ENCODE peak calls at places on chromosome 12, in five cellular contexts. One of them, this sample, is unnamed.

GRCh38 chr12:51812871-51813270 is 35.6 kb downstream of the FIGNL2 start:
- DNase-seq in right cardiac atrium: no peak
- DNase-seq in globus pallidus: no peak
- DNase-seq in activated CD4-positive, alpha-beta T cell treated with anti-CD3 and anti-CD28 coated beads, Interleukin-2, amount 50 U/mL, for 1 hour: no peak
- DNase-seq in CD8-positive, alpha-beta T cell: peak
- DNase-seq in this sample: no peak

GRCh38 chr12:109902866-109903265 is 2.8 kb downstream of the TCHP start:
- DNase-seq in right cardiac atrium: no peak
- DNase-seq in globus pallidus: no peak
- DNase-seq in activated CD4-positive, alpha-beta T cell treated with anti-CD3 and anti-CD28 coated beads, Interleukin-2, amount 50 U/mL, for 1 hour: no peak
- DNase-seq in CD8-positive, alpha-beta T cell: no peak
- DNase-seq in this sample: no peak

GRCh38 chr12:88185988-88186387 is 43.9 kb downstream of the TMTC3 start:
- DNase-seq in right cardiac atrium: no peak
- DNase-seq in globus pallidus: no peak
- DNase-seq in activated CD4-positive, alpha-beta T cell treated with anti-CD3 and anti-CD28 coated beads, Interleukin-2, amount 50 U/mL, for 1 hour: no peak
- DNase-seq in CD8-positive, alpha-beta T cell: no peak
- DNase-seq in this sample: no peak

GRCh38 chr12:6956332-6956727 is 5.2 kb downstream of the PTPN6 start:
- DNase-seq in right cardiac atrium: peak
- DNase-seq in globus pallidus: no peak
- DNase-seq in activated CD4-positive, alpha-beta T cell treated with anti-CD3 and anti-CD28 coated beads, Interleukin-2, amount 50 U/mL, for 1 hour: no peak
- DNase-seq in CD8-positive, alpha-beta T cell: peak
- DNase-seq in this sample: no peak

GRCh38 chr12:119942386-119942785 is 46.6 kb upstream of the BICDL1 start:
- DNase-seq in right cardiac atrium: no peak
- DNase-seq in globus pallidus: no peak
- DNase-seq in activated CD4-positive, alpha-beta T cell treated with anti-CD3 and anti-CD28 coated beads, Interleukin-2, amount 50 U/mL, for 1 hour: no peak
- DNase-seq in CD8-positive, alpha-beta T cell: no peak
- DNase-seq in this sample: no peak

GRCh38 chr12:49965836-49966235 is 4.2 kb downstream of the AQP5 start:
- DNase-seq in right cardiac atrium: no peak
- DNase-seq in globus pallidus: no peak
- DNase-seq in activated CD4-positive, alpha-beta T cell treated with anti-CD3 and anti-CD28 coated beads, Interleukin-2, amount 50 U/mL, for 1 hour: no peak
- DNase-seq in CD8-positive, alpha-beta T cell: no peak
- DNase-seq in this sample: no peak

GRCh38 chr12:112121780-112122565 is 3.4 kb upstream of the TRAFD1 start:
- DNase-seq in right cardiac atrium: peak
- DNase-seq in globus pallidus: peak
- DNase-seq in activated CD4-positive, alpha-beta T cell treated with anti-CD3 and anti-CD28 coated beads, Interleukin-2, amount 50 U/mL, for 1 hour: no peak
- DNase-seq in CD8-positive, alpha-beta T cell: no peak
- DNase-seq in this sample: peak

GRCh38 chr12:49331360-49332222 is 5.4 kb downstream of the C1QL4 start:
- DNase-seq in right cardiac atrium: peak
- DNase-seq in globus pallidus: peak
- DNase-seq in activated CD4-positive, alpha-beta T cell treated with anti-CD3 and anti-CD28 coated beads, Interleukin-2, amount 50 U/mL, for 1 hour: no peak
- DNase-seq in CD8-positive, alpha-beta T cell: no peak
- DNase-seq in this sample: peak

GRCh38 chr12:48977290-48978281 is 536 bp upstream of the WNT1 start:
- DNase-seq in right cardiac atrium: peak
- DNase-seq in globus pallidus: no peak
- DNase-seq in activated CD4-positive, alpha-beta T cell treated with anti-CD3 and anti-CD28 coated beads, Interleukin-2, amount 50 U/mL, for 1 hour: peak
- DNase-seq in CD8-positive, alpha-beta T cell: peak
- DNase-seq in this sample: peak

GRCh38 chr12:48691826-48692473 is 9.9 kb upstream of the KANSL2 start:
- DNase-seq in right cardiac atrium: no peak
- DNase-seq in globus pallidus: no peak
- DNase-seq in activated CD4-positive, alpha-beta T cell treated with anti-CD3 and anti-CD28 coated beads, Interleukin-2, amount 50 U/mL, for 1 hour: no peak
- DNase-seq in CD8-positive, alpha-beta T cell: no peak
- DNase-seq in this sample: no peak

GRCh38 chr12:27575780-27576154 is 51.8 kb downstream of the PPFIBP1 start:
- DNase-seq in right cardiac atrium: no peak
- DNase-seq in globus pallidus: no peak
- DNase-seq in activated CD4-positive, alpha-beta T cell treated with anti-CD3 and anti-CD28 coated beads, Interleukin-2, amount 50 U/mL, for 1 hour: no peak
- DNase-seq in CD8-positive, alpha-beta T cell: no peak
- DNase-seq in this sample: no peak

GRCh38 chr12:47808574-47809380 is 10.9 kb downstream of the HDAC7 start:
- DNase-seq in right cardiac atrium: peak
- DNase-seq in globus pallidus: no peak
- DNase-seq in activated CD4-positive, alpha-beta T cell treated with anti-CD3 and anti-CD28 coated beads, Interleukin-2, amount 50 U/mL, for 1 hour: peak
- DNase-seq in CD8-positive, alpha-beta T cell: peak
- DNase-seq in this sample: no peak

GRCh38 chr12:88501976-88502938 is 78.0 kb downstream of the KITLG start:
- DNase-seq in right cardiac atrium: no peak
- DNase-seq in globus pallidus: no peak
- DNase-seq in activated CD4-positive, alpha-beta T cell treated with anti-CD3 and anti-CD28 coated beads, Interleukin-2, amount 50 U/mL, for 1 hour: no peak
- DNase-seq in CD8-positive, alpha-beta T cell: no peak
- DNase-seq in this sample: no peak

GRCh38 chr12:24349051-24349780 is 399.7 kb upstream of the SOX5 start:
- DNase-seq in right cardiac atrium: no peak
- DNase-seq in globus pallidus: no peak
- DNase-seq in activated CD4-positive, alpha-beta T cell treated with anti-CD3 and anti-CD28 coated beads, Interleukin-2, amount 50 U/mL, for 1 hour: no peak
- DNase-seq in CD8-positive, alpha-beta T cell: no peak
- DNase-seq in this sample: no peak

GRCh38 chr12:51009038-51009437 is 17.1 kb downstream of the SLC11A2 start:
- DNase-seq in right cardiac atrium: peak
- DNase-seq in globus pallidus: peak
- DNase-seq in activated CD4-positive, alpha-beta T cell treated with anti-CD3 and anti-CD28 coated beads, Interleukin-2, amount 50 U/mL, for 1 hour: peak
- DNase-seq in CD8-positive, alpha-beta T cell: peak
- DNase-seq in this sample: no peak

GRCh38 chr12:54222609-54223008 is 33.8 kb upstream of the SMUG1 start:
- DNase-seq in right cardiac atrium: no peak
- DNase-seq in globus pallidus: no peak
- DNase-seq in activated CD4-positive, alpha-beta T cell treated with anti-CD3 and anti-CD28 coated beads, Interleukin-2, amount 50 U/mL, for 1 hour: no peak
- DNase-seq in CD8-positive, alpha-beta T cell: no peak
- DNase-seq in this sample: peak

GRCh38 chr12:59444932-59445331 is 150.9 kb upstream of the SLC16A7 start:
- DNase-seq in right cardiac atrium: no peak
- DNase-seq in globus pallidus: no peak
- DNase-seq in activated CD4-positive, alpha-beta T cell treated with anti-CD3 and anti-CD28 coated beads, Interleukin-2, amount 50 U/mL, for 1 hour: peak
- DNase-seq in CD8-positive, alpha-beta T cell: peak
- DNase-seq in this sample: no peak

GRCh38 chr12:30823140-30823669 is 68.5 kb upstream of the CAPRIN2 start:
- DNase-seq in right cardiac atrium: peak
- DNase-seq in globus pallidus: no peak
- DNase-seq in activated CD4-positive, alpha-beta T cell treated with anti-CD3 and anti-CD28 coated beads, Interleukin-2, amount 50 U/mL, for 1 hour: peak
- DNase-seq in CD8-positive, alpha-beta T cell: peak
- DNase-seq in this sample: peak

GRCh38 chr12:68280240-68280639 is 26.8 kb upstream of the IL22 start:
- DNase-seq in right cardiac atrium: no peak
- DNase-seq in globus pallidus: no peak
- DNase-seq in activated CD4-positive, alpha-beta T cell treated with anti-CD3 and anti-CD28 coated beads, Interleukin-2, amount 50 U/mL, for 1 hour: no peak
- DNase-seq in CD8-positive, alpha-beta T cell: no peak
- DNase-seq in this sample: no peak

GRCh38 chr12:98543701-98544100 is 28.3 kb downstream of the TMPO start:
- DNase-seq in right cardiac atrium: no peak
- DNase-seq in globus pallidus: no peak
- DNase-seq in activated CD4-positive, alpha-beta T cell treated with anti-CD3 and anti-CD28 coated beads, Interleukin-2, amount 50 U/mL, for 1 hour: no peak
- DNase-seq in CD8-positive, alpha-beta T cell: no peak
- DNase-seq in this sample: no peak

GRCh38 chr12:6962285-6963015 is 8.0 kb downstream of the PHB2 start:
- DNase-seq in right cardiac atrium: peak
- DNase-seq in globus pallidus: no peak
- DNase-seq in activated CD4-positive, alpha-beta T cell treated with anti-CD3 and anti-CD28 coated beads, Interleukin-2, amount 50 U/mL, for 1 hour: no peak
- DNase-seq in CD8-positive, alpha-beta T cell: no peak
- DNase-seq in this sample: no peak

GRCh38 chr12:58269476-58269875 is 328.1 kb downstream of the ATP23 start:
- DNase-seq in right cardiac atrium: no peak
- DNase-seq in globus pallidus: no peak
- DNase-seq in activated CD4-positive, alpha-beta T cell treated with anti-CD3 and anti-CD28 coated beads, Interleukin-2, amount 50 U/mL, for 1 hour: no peak
- DNase-seq in CD8-positive, alpha-beta T cell: no peak
- DNase-seq in this sample: no peak

GRCh38 chr12:13205809-13206559 is 9.5 kb downstream of the EMP1 start:
- DNase-seq in right cardiac atrium: no peak
- DNase-seq in globus pallidus: no peak
- DNase-seq in activated CD4-positive, alpha-beta T cell treated with anti-CD3 and anti-CD28 coated beads, Interleukin-2, amount 50 U/mL, for 1 hour: no peak
- DNase-seq in CD8-positive, alpha-beta T cell: no peak
- DNase-seq in this sample: peak

GRCh38 chr12:12604790-12605189 is 6.9 kb upstream of the CREBL2 start:
- DNase-seq in right cardiac atrium: no peak
- DNase-seq in globus pallidus: no peak
- DNase-seq in activated CD4-positive, alpha-beta T cell treated with anti-CD3 and anti-CD28 coated beads, Interleukin-2, amount 50 U/mL, for 1 hour: no peak
- DNase-seq in CD8-positive, alpha-beta T cell: no peak
- DNase-seq in this sample: no peak

GRCh38 chr12:127035011-127035879 is 1231.7 kb upstream of the TMEM132C start:
- DNase-seq in right cardiac atrium: no peak
- DNase-seq in globus pallidus: no peak
- DNase-seq in activated CD4-positive, alpha-beta T cell treated with anti-CD3 and anti-CD28 coated beads, Interleukin-2, amount 50 U/mL, for 1 hour: no peak
- DNase-seq in CD8-positive, alpha-beta T cell: no peak
- DNase-seq in this sample: no peak

GRCh38 chr12:130514149-130514551 is 176.5 kb downstream of the PIWIL1 start:
- DNase-seq in right cardiac atrium: no peak
- DNase-seq in globus pallidus: no peak
- DNase-seq in activated CD4-positive, alpha-beta T cell treated with anti-CD3 and anti-CD28 coated beads, Interleukin-2, amount 50 U/mL, for 1 hour: no peak
- DNase-seq in CD8-positive, alpha-beta T cell: no peak
- DNase-seq in this sample: no peak

GRCh38 chr12:10364839-10365681 is 24.8 kb downstream of the KLRK1 start:
- DNase-seq in right cardiac atrium: peak
- DNase-seq in globus pallidus: peak
- DNase-seq in activated CD4-positive, alpha-beta T cell treated with anti-CD3 and anti-CD28 coated beads, Interleukin-2, amount 50 U/mL, for 1 hour: peak
- DNase-seq in CD8-positive, alpha-beta T cell: peak
- DNase-seq in this sample: peak

GRCh38 chr12:84763112-84763511 is 149.5 kb downstream of the SLC6A15 start:
- DNase-seq in right cardiac atrium: no peak
- DNase-seq in globus pallidus: no peak
- DNase-seq in activated CD4-positive, alpha-beta T cell treated with anti-CD3 and anti-CD28 coated beads, Interleukin-2, amount 50 U/mL, for 1 hour: no peak
- DNase-seq in CD8-positive, alpha-beta T cell: no peak
- DNase-seq in this sample: no peak

GRCh38 chr12:91432755-91433154 is 250.1 kb upstream of the DCN start:
- DNase-seq in right cardiac atrium: no peak
- DNase-seq in globus pallidus: no peak
- DNase-seq in activated CD4-positive, alpha-beta T cell treated with anti-CD3 and anti-CD28 coated beads, Interleukin-2, amount 50 U/mL, for 1 hour: no peak
- DNase-seq in CD8-positive, alpha-beta T cell: no peak
- DNase-seq in this sample: no peak